ENCODE peak calls at places on chromosomes 7 and 10, in four cellular contexts. N is coronary artery, S is HCT116, F is GM23338. P is an unnamed sample.

GRCh38 chr7:2687881-2688318 is at the start of gene AMZ1:
- DNase-seq in F (no peak), S (no peak), N (no peak), P (no peak)

GRCh38 chr7:114548576-114548975 is 134.0 kb downstream of the FOXP2 start:
- DNase-seq in S (no peak), F (no peak), N (no peak), P (no peak)

GRCh38 chr7:4073052-4073451 is 609.0 kb upstream of the FOXK1 start:
- DNase-seq in N (no peak), S (no peak), F (no peak), P (no peak)

GRCh38 chr7:26858229-26858568 is 6.2 kb downstream of the SKAP2 start:
- DNase-seq in S (no peak), F (peak; percentile 4), N (no peak), P (no peak)

GRCh38 chr10:97066877-97067555 is 118.7 kb downstream of the SLIT1 start:
- DNase-seq in F (no peak), S (no peak), N (no peak), P (no peak)

GRCh38 chr7:47336178-47337020 is 245.5 kb downstream of the TNS3 start:
- DNase-seq in N (peak; percentile 77), F (no peak), S (no peak), P (peak; percentile 95)

GRCh38 chr7:91527460-91527859 is 263.2 kb downstream of the FZD1 start:
- DNase-seq in N (no peak), F (no peak), S (no peak), P (no peak)

GRCh38 chr7:156177396-156178055 is 365.3 kb upstream of the SHH start:
- DNase-seq in F (no peak), N (peak; percentile 24), S (no peak), P (no peak)

GRCh38 chr10:116287906-116288501 is 15.0 kb upstream of the GFRA1 start:
- DNase-seq in N (no peak), S (peak; percentile 37), F (peak; percentile 70), P (peak; percentile 48)

GRCh38 chr10:86025509-86025908 is 341.1 kb downstream of the GRID1 start:
- DNase-seq in F (no peak), N (peak; percentile 14), S (no peak), P (no peak)

GRCh38 chr7:81232084-81232799 is 313.4 kb upstream of the SEMA3C start:
- DNase-seq in F (no peak), N (peak; percentile 65), S (no peak), P (no peak)

GRCh38 chr10:115052216-115052615 is 40.9 kb upstream of the ATRNL1 start:
- DNase-seq in N (no peak), F (no peak), S (no peak), P (no peak)

GRCh38 chr7:45292481-45292880 is 134.9 kb downstream of the RAMP3 start:
- DNase-seq in S (no peak), N (no peak), F (no peak), P (no peak)

GRCh38 chr10:51786016-51786683 is 86.8 kb upstream of the CSTF2T start:
- DNase-seq in S (no peak), F (peak; percentile 66), N (no peak), P (no peak)

GRCh38 chr10:51789118-51789517 is 89.7 kb upstream of the CSTF2T start:
- DNase-seq in N (no peak), S (no peak), F (no peak), P (no peak)

GRCh38 chr10:51788270-51788669 is 88.9 kb upstream of the CSTF2T start:
- DNase-seq in S (no peak), N (no peak), F (no peak), P (no peak)

GRCh38 chr10:51786684-51787035 is 87.3 kb upstream of the CSTF2T start:
- DNase-seq in N (no peak), F (no peak), S (no peak), P (no peak)

GRCh38 chr10:51783907-51784306 is 84.5 kb upstream of the CSTF2T start:
- DNase-seq in N (no peak), S (no peak), F (no peak), P (no peak)
- H3K27ac ChIP-seq in N (no peak overlapping the region), S (no peak overlapping the region), F (no peak overlapping the region), P (no peak overlapping the region)

DNA sequence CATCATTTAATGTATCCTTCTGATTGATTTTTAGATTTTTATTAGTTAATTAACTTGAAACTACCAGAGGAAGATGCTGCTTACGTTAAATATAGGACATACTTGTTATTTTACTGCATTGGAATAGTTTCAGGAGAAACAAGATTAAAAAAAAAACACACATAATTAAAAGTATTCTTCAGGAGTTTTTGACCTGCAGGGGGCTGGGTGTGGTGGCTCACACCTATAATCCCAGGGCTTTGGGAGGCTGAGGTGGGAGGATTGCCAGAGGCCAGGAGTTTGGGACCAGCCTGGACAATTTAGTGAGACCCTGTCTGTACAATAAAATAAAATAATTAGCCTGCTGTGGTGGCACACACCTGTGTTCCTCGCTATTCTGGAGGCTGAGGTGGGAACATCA is 10.7 kb downstream of the CBLL1 start:
- DNase-seq in N (no peak), F (no peak), S (no peak), P (no peak)
- TF ChIP-seq CTCF in N (no peak), F (peak; percentile 28), S (no peak), P (no peak)

DNA sequence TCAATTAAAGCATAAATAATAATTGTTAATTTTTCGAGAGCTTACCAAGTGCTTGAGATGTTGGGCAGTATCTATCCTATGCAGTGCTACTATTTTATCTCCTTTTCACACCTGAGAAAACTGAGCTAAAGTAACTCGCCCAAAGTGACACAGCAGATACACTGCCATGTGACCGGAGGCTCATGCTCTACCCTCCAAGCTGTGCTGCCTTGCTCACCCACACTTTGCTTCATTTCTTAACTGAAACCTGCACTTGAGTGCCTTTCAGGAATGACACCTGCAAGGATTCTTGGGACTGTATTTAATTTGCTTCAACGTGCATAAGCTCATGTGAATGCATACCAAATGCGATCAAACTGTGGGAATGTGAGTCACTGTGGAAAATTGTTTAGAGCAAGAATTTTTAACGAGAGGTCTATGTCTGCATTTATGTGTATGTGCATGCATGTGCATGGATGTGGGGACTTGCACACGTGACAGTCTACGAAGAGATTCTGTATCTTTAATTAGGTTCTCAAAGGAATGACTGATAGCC is 119.2 kb downstream of the ADCYAP1R1 start:
- DNase-seq in N (no peak), F (no peak), S (no peak), P (no peak)
- H3K27ac ChIP-seq in N (no peak overlapping the region), F (no peak overlapping the region), S (no peak overlapping the region), P (no peak overlapping the region)

GRCh38 chr7:157475601-157476000 is 138.8 kb downstream of the DNAJB6 start:
- DNase-seq in S (no peak), N (no peak), F (no peak), P (no peak)

GRCh38 chr7:157473051-157473569 is 136.3 kb downstream of the DNAJB6 start:
- DNase-seq in N (no peak), S (no peak), F (no peak), P (no peak)

GRCh38 chr7:157475095-157475494 is 138.3 kb downstream of the DNAJB6 start:
- DNase-seq in S (no peak), F (no peak), N (peak; percentile 29), P (no peak)

GRCh38 chr7:157476201-157476600 is 139.4 kb downstream of the DNAJB6 start:
- DNase-seq in F (no peak), N (peak; percentile 43), S (no peak), P (no peak)

DNA sequence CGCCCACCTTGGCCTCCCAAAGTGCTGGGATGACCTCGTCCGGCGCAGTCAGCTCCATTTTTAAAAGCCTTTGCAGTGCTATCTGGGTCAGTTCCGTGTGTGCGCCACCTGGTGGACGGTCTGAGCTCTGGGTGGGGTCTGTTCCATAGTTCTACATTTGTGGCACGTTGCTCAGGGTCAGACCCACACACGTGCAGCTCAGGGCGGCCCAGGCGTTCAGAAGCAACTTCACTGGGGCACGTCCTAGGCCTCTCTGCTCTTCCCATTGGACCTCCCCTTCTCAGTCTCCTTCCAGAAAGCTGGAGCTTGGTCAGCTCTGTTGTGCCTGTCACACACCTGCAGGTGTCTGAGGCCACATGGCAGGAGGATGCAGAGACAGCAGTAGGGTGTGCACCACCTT is 137.9 kb downstream of the DNAJB6 start:
- DNase-seq in S (peak; percentile 48), F (peak; percentile 70), N (peak; percentile 46), P (no peak)
- TF ChIP-seq CTCF in S (peak; percentile 35), F (peak; percentile 74), N (no peak), P (peak; percentile 30)

P was measured in RWPE1.